ENCODE peak calls at places on chromosomes 3 and 15, in eight cellular contexts. One of them, this sample, is unnamed.

GRCh38 chr3:54882114-54882833 is 45.6 kb downstream of the LRTM1 start:
- DNase-seq in heart right ventricle: no peak
- DNase-seq in breast epithelium: no peak
- DNase-seq in cardiac muscle cell: no peak
- DNase-seq in mammary epithelial cell: peak; percentile 82
- DNase-seq in K562: no peak
- DNase-seq in GM23338: no peak
- DNase-seq in upper lobe of left lung: no peak
- DNase-seq in this sample: no peak

GRCh38 chr3:133464573-133464972 is 64.7 kb downstream of the BFSP2 start:
- DNase-seq in heart right ventricle: no peak
- DNase-seq in breast epithelium: no peak
- DNase-seq in cardiac muscle cell: no peak
- DNase-seq in mammary epithelial cell: peak; percentile 24
- DNase-seq in K562: no peak
- DNase-seq in GM23338: no peak
- DNase-seq in upper lobe of left lung: no peak
- DNase-seq in this sample: no peak

GRCh38 chr3:70615286-70615685 is 302.8 kb upstream of the MDFIC2 start:
- DNase-seq in heart right ventricle: no peak
- DNase-seq in breast epithelium: no peak
- DNase-seq in cardiac muscle cell: no peak
- DNase-seq in mammary epithelial cell: no peak
- DNase-seq in K562: no peak
- DNase-seq in GM23338: peak; percentile 93
- DNase-seq in upper lobe of left lung: no peak
- DNase-seq in this sample: no peak

GRCh38 chr3:127275287-127275781 is 12.5 kb downstream of the PRR20G start:
- DNase-seq in heart right ventricle: no peak
- DNase-seq in breast epithelium: no peak
- DNase-seq in cardiac muscle cell: no peak
- DNase-seq in mammary epithelial cell: peak; percentile 93
- DNase-seq in K562: no peak
- DNase-seq in GM23338: no peak
- DNase-seq in upper lobe of left lung: no peak
- DNase-seq in this sample: no peak

GRCh38 chr3:166457382-166457781 is 620.2 kb upstream of the BCHE start:
- DNase-seq in heart right ventricle: no peak
- DNase-seq in breast epithelium: no peak
- DNase-seq in cardiac muscle cell: no peak
- DNase-seq in mammary epithelial cell: no peak
- DNase-seq in K562: no peak
- DNase-seq in GM23338: no peak
- DNase-seq in upper lobe of left lung: no peak
- DNase-seq in this sample: no peak

GRCh38 chr3:107117922-107118576 is 259.2 kb upstream of the CCDC54 start:
- DNase-seq in heart right ventricle: no peak
- DNase-seq in breast epithelium: no peak
- DNase-seq in cardiac muscle cell: peak; percentile 70
- DNase-seq in mammary epithelial cell: peak; percentile 41
- DNase-seq in K562: peak; percentile 57
- DNase-seq in GM23338: peak; percentile 86
- DNase-seq in upper lobe of left lung: no peak
- DNase-seq in this sample: no peak

GRCh38 chr15:50162988-50163718 is 18.8 kb upstream of the SLC27A2 start:
- DNase-seq in heart right ventricle: no peak
- DNase-seq in breast epithelium: no peak
- DNase-seq in cardiac muscle cell: no peak
- DNase-seq in mammary epithelial cell: peak; percentile 69
- DNase-seq in K562: no peak
- DNase-seq in GM23338: no peak
- DNase-seq in upper lobe of left lung: no peak
- DNase-seq in this sample: no peak

GRCh38 chr3:162936706-162937105 is 1440.1 kb downstream of the OTOL1 start:
- DNase-seq in heart right ventricle: no peak
- DNase-seq in breast epithelium: no peak
- DNase-seq in cardiac muscle cell: no peak
- DNase-seq in mammary epithelial cell: no peak
- DNase-seq in K562: no peak
- DNase-seq in GM23338: no peak
- DNase-seq in upper lobe of left lung: no peak
- DNase-seq in this sample: no peak

GRCh38 chr3:66253790-66254620 is 33.2 kb downstream of the SLC25A26 start:
- DNase-seq in heart right ventricle: no peak
- DNase-seq in breast epithelium: no peak
- DNase-seq in cardiac muscle cell: peak; percentile 24
- DNase-seq in mammary epithelial cell: peak; percentile 11
- DNase-seq in K562: peak; percentile 23
- DNase-seq in GM23338: peak; percentile 45
- DNase-seq in upper lobe of left lung: no peak
- DNase-seq in this sample: no peak

GRCh38 chr3:123624302-123624701 is 39.4 kb upstream of the HACD2 start:
- DNase-seq in heart right ventricle: no peak
- DNase-seq in breast epithelium: no peak
- DNase-seq in cardiac muscle cell: no peak
- DNase-seq in mammary epithelial cell: no peak
- DNase-seq in K562: peak; percentile 36
- DNase-seq in GM23338: no peak
- DNase-seq in upper lobe of left lung: no peak
- DNase-seq in this sample: no peak

GRCh38 chr3:29141197-29141911 is 139.5 kb upstream of the RBMS3 start:
- DNase-seq in heart right ventricle: no peak
- DNase-seq in breast epithelium: no peak
- DNase-seq in cardiac muscle cell: peak; percentile 35
- DNase-seq in mammary epithelial cell: no peak
- DNase-seq in K562: no peak
- DNase-seq in GM23338: no peak
- DNase-seq in upper lobe of left lung: no peak
- DNase-seq in this sample: no peak

GRCh38 chr3:151219056-151219455 is 16.0 kb upstream of the GPR171 start:
- DNase-seq in heart right ventricle: no peak
- DNase-seq in breast epithelium: no peak
- DNase-seq in cardiac muscle cell: peak; percentile 21
- DNase-seq in mammary epithelial cell: peak; percentile 82
- DNase-seq in K562: no peak
- DNase-seq in GM23338: no peak
- DNase-seq in upper lobe of left lung: no peak
- DNase-seq in this sample: no peak

GRCh38 chr3:121834079-121834730 is 655 bp downstream of the IQCB1 start:
- DNase-seq in heart right ventricle: no peak
- DNase-seq in breast epithelium: no peak
- DNase-seq in cardiac muscle cell: peak; percentile 26
- DNase-seq in mammary epithelial cell: peak; percentile 37
- DNase-seq in K562: peak; percentile 3
- DNase-seq in GM23338: peak; percentile 36
- DNase-seq in upper lobe of left lung: peak; percentile 5
- DNase-seq in this sample: no peak

GRCh38 chr15:50224606-50225005 is 40.9 kb downstream of the HDC start:
- DNase-seq in heart right ventricle: no peak
- DNase-seq in breast epithelium: no peak
- DNase-seq in cardiac muscle cell: no peak
- DNase-seq in mammary epithelial cell: no peak
- DNase-seq in K562: no peak
- DNase-seq in GM23338: no peak
- DNase-seq in upper lobe of left lung: no peak
- DNase-seq in this sample: no peak

GRCh38 chr3:129051776-129052400 is 8.7 kb upstream of the GP9 start:
- DNase-seq in heart right ventricle: peak; percentile 60
- DNase-seq in breast epithelium: no peak
- DNase-seq in cardiac muscle cell: no peak
- DNase-seq in mammary epithelial cell: no peak
- DNase-seq in K562: no peak
- DNase-seq in GM23338: no peak
- DNase-seq in upper lobe of left lung: no peak
- DNase-seq in this sample: no peak

GRCh38 chr3:141738636-141739363 is 702 bp downstream of the RNF7 start:
- DNase-seq in heart right ventricle: no peak
- DNase-seq in breast epithelium: no peak
- DNase-seq in cardiac muscle cell: peak; percentile 18
- DNase-seq in mammary epithelial cell: peak; percentile 45
- DNase-seq in K562: peak; percentile 57
- DNase-seq in GM23338: no peak
- DNase-seq in upper lobe of left lung: no peak
- DNase-seq in this sample: no peak

GRCh38 chr3:126142652-126143051 is 37.7 kb downstream of the ALDH1L1 start:
- DNase-seq in heart right ventricle: no peak
- DNase-seq in breast epithelium: peak; percentile 24
- DNase-seq in cardiac muscle cell: no peak
- DNase-seq in mammary epithelial cell: no peak
- DNase-seq in K562: no peak
- DNase-seq in GM23338: no peak
- DNase-seq in upper lobe of left lung: no peak
- DNase-seq in this sample: no peak

GRCh38 chr15:68674975-68675374 is 96.2 kb downstream of the CORO2B start:
- DNase-seq in heart right ventricle: no peak
- DNase-seq in breast epithelium: no peak
- DNase-seq in cardiac muscle cell: no peak
- DNase-seq in mammary epithelial cell: peak; percentile 40
- DNase-seq in K562: no peak
- DNase-seq in GM23338: no peak
- DNase-seq in upper lobe of left lung: no peak
- DNase-seq in this sample: no peak

GRCh38 chr15:68672251-68672650 is 93.5 kb downstream of the CORO2B start:
- DNase-seq in heart right ventricle: no peak
- DNase-seq in breast epithelium: no peak
- DNase-seq in cardiac muscle cell: no peak
- DNase-seq in mammary epithelial cell: no peak
- DNase-seq in K562: no peak
- DNase-seq in GM23338: no peak
- DNase-seq in upper lobe of left lung: no peak
- DNase-seq in this sample: no peak

GRCh38 chr15:68676011-68676605 is 97.3 kb downstream of the CORO2B start:
- DNase-seq in heart right ventricle: no peak
- DNase-seq in breast epithelium: no peak
- DNase-seq in cardiac muscle cell: no peak
- DNase-seq in mammary epithelial cell: no peak
- DNase-seq in K562: no peak
- DNase-seq in GM23338: no peak
- DNase-seq in upper lobe of left lung: no peak
- DNase-seq in this sample: no peak

GRCh38 chr15:68668926-68669600 is 90.3 kb downstream of the CORO2B start:
- DNase-seq in heart right ventricle: no peak
- DNase-seq in breast epithelium: no peak
- DNase-seq in cardiac muscle cell: no peak
- DNase-seq in mammary epithelial cell: no peak
- DNase-seq in K562: no peak
- DNase-seq in GM23338: no peak
- DNase-seq in upper lobe of left lung: no peak
- DNase-seq in this sample: no peak

GRCh38 chr15:68672781-68673205 is 94.0 kb downstream of the CORO2B start:
- DNase-seq in heart right ventricle: no peak
- DNase-seq in breast epithelium: no peak
- DNase-seq in cardiac muscle cell: peak; percentile 50
- DNase-seq in mammary epithelial cell: no peak
- DNase-seq in K562: no peak
- DNase-seq in GM23338: peak; percentile 63
- DNase-seq in upper lobe of left lung: no peak
- DNase-seq in this sample: no peak
- TF ChIP-seq CTCF in heart right ventricle: peak; percentile 32
- TF ChIP-seq CTCF in breast epithelium: no peak
- TF ChIP-seq CTCF in cardiac muscle cell: no peak
- TF ChIP-seq CTCF in mammary epithelial cell: peak; percentile 36
- TF ChIP-seq CTCF in K562: no peak
- TF ChIP-seq CTCF in GM23338: peak; percentile 45
- TF ChIP-seq CTCF in upper lobe of left lung: no peak
- TF ChIP-seq CTCF in this sample: no peak

GRCh38 chr15:73599934-73600333 is 33.3 kb downstream of the NPTN start:
- DNase-seq in heart right ventricle: no peak
- DNase-seq in breast epithelium: no peak
- DNase-seq in cardiac muscle cell: no peak
- DNase-seq in mammary epithelial cell: peak; percentile 74
- DNase-seq in K562: no peak
- DNase-seq in GM23338: no peak
- DNase-seq in upper lobe of left lung: no peak
- DNase-seq in this sample: no peak
- H3K4me1 ChIP-seq in heart right ventricle: peaks cover 96% of the 10 kb centered on the region
- H3K4me1 ChIP-seq in breast epithelium: peaks cover 27% of the 10 kb centered on the region
- H3K4me1 ChIP-seq in cardiac muscle cell: peaks cover 74% of the 10 kb centered on the region
- H3K4me1 ChIP-seq in mammary epithelial cell: peaks cover 56% of the 10 kb centered on the region
- H3K4me1 ChIP-seq in K562: peaks cover 49% of the 10 kb centered on the region
- H3K4me1 ChIP-seq in GM23338: peaks cover 68% of the 10 kb centered on the region
- H3K4me1 ChIP-seq in upper lobe of left lung: peaks cover 79% of the 10 kb centered on the region
- H3K4me1 ChIP-seq in this sample: peaks cover 15% of the 10 kb centered on the region

GRCh38 chr3:114626751-114627150 is 332.9 kb downstream of the TIGIT start:
- DNase-seq in heart right ventricle: no peak
- DNase-seq in breast epithelium: no peak
- DNase-seq in cardiac muscle cell: no peak
- DNase-seq in mammary epithelial cell: no peak
- DNase-seq in K562: no peak
- DNase-seq in GM23338: no peak
- DNase-seq in upper lobe of left lung: no peak
- DNase-seq in this sample: no peak
- H3K27ac ChIP-seq in heart right ventricle: no peak overlapping the region
- H3K27ac ChIP-seq in breast epithelium: peak overlapping the region; percentile 70
- H3K27ac ChIP-seq in cardiac muscle cell: no peak overlapping the region
- H3K27ac ChIP-seq in mammary epithelial cell: no peak overlapping the region
- H3K27ac ChIP-seq in K562: no peak overlapping the region
- H3K27ac ChIP-seq in GM23338: no peak overlapping the region
- H3K27ac ChIP-seq in upper lobe of left lung: peak overlapping the region; percentile 90
- H3K27ac ChIP-seq in this sample: no peak overlapping the region

GRCh38 chr3:160373655-160374054 is 25.4 kb downstream of the IFT80 start:
- DNase-seq in heart right ventricle: no peak
- DNase-seq in breast epithelium: no peak
- DNase-seq in cardiac muscle cell: no peak
- DNase-seq in mammary epithelial cell: no peak
- DNase-seq in K562: peak; percentile 44
- DNase-seq in GM23338: no peak
- DNase-seq in upper lobe of left lung: no peak
- DNase-seq in this sample: no peak

GRCh38 chr3:160374472-160374871 is 24.6 kb downstream of the IFT80 start:
- DNase-seq in heart right ventricle: no peak
- DNase-seq in breast epithelium: no peak
- DNase-seq in cardiac muscle cell: no peak
- DNase-seq in mammary epithelial cell: no peak
- DNase-seq in K562: no peak
- DNase-seq in GM23338: no peak
- DNase-seq in upper lobe of left lung: no peak
- DNase-seq in this sample: no peak

GRCh38 chr3:160374925-160375324 is 24.1 kb downstream of the IFT80 start:
- DNase-seq in heart right ventricle: no peak
- DNase-seq in breast epithelium: no peak
- DNase-seq in cardiac muscle cell: no peak
- DNase-seq in mammary epithelial cell: no peak
- DNase-seq in K562: no peak
- DNase-seq in GM23338: no peak
- DNase-seq in upper lobe of left lung: no peak
- DNase-seq in this sample: no peak

GRCh38 chr3:160378331-160379109 is 20.5 kb downstream of the IFT80 start:
- DNase-seq in heart right ventricle: no peak
- DNase-seq in breast epithelium: no peak
- DNase-seq in cardiac muscle cell: no peak
- DNase-seq in mammary epithelial cell: peak; percentile 28
- DNase-seq in K562: no peak
- DNase-seq in GM23338: no peak
- DNase-seq in upper lobe of left lung: no peak
- DNase-seq in this sample: no peak

GRCh38 chr3:160376681-160377080 is 22.3 kb downstream of the IFT80 start:
- DNase-seq in heart right ventricle: no peak
- DNase-seq in breast epithelium: no peak
- DNase-seq in cardiac muscle cell: no peak
- DNase-seq in mammary epithelial cell: peak; percentile 34
- DNase-seq in K562: no peak
- DNase-seq in GM23338: no peak
- DNase-seq in upper lobe of left lung: no peak
- DNase-seq in this sample: no peak
- TF ChIP-seq CTCF in heart right ventricle: no peak
- TF ChIP-seq CTCF in breast epithelium: no peak
- TF ChIP-seq CTCF in cardiac muscle cell: no peak
- TF ChIP-seq CTCF in mammary epithelial cell: no peak
- TF ChIP-seq CTCF in K562: no peak
- TF ChIP-seq CTCF in GM23338: no peak
- TF ChIP-seq CTCF in upper lobe of left lung: no peak
- TF ChIP-seq CTCF in this sample: no peak